ENCODE peak calls at places on chromosomes 6 and 20, in five cellular contexts. W is ELF-1; R is activated naive CD4-positive, alpha-beta T cell; T is GM10248; K is psoas muscle. X is an unnamed sample.
A peak's percentile ranks its signal among the peaks of the same experiment; 100 is the strongest.

GRCh38 chr20:62928246-62928939 is 2.1 kb upstream of the DIDO1 start:
- DNase-seq in T (no peak), K (no peak), R (no peak), W (peak; percentile 49), X (no peak)

GRCh38 chr6:21846541-21847451 is 253.2 kb downstream of the SOX4 start:
- DNase-seq in T (no peak), R (no peak), W (peak; percentile 30), K (no peak), X (no peak)

GRCh38 chr6:35343092-35343834 is 905 bp downstream of the PPARD start:
- DNase-seq in W (no peak), R (no peak), K (peak; percentile 45), T (no peak), X (no peak)

GRCh38 chr6:105424177-105424783 is 21.4 kb upstream of the PREP start:
- DNase-seq in T (peak; percentile 58), W (peak; percentile 69), K (peak; percentile 21), R (peak; percentile 39), X (peak; percentile 56)

GRCh38 chr6:79737172-79737571 is 106.0 kb downstream of the SH3BGRL2 start:
- DNase-seq in T (no peak), K (no peak), W (no peak), R (no peak), X (no peak)

GRCh38 chr6:1312444-1313363 is 806 bp downstream of the FOXQ1 start:
- DNase-seq in W (peak; percentile 47), T (no peak), R (no peak), K (no peak), X (peak; percentile 42)

GRCh38 chr6:141326426-141326825 is 806.3 kb upstream of the GJE1 start:
- DNase-seq in K (peak; percentile 6), T (no peak), W (no peak), R (no peak), X (no peak)

GRCh38 chr20:63098195-63098810 is 91.5 kb upstream of the BHLHE23 start:
- DNase-seq in T (no peak), W (no peak), R (no peak), K (no peak), X (no peak)

GRCh38 chr6:105401247-105402089 is 1.4 kb downstream of the PREP start:
- DNase-seq in T (no peak), W (no peak), R (no peak), K (no peak), X (no peak)

GRCh38 chr20:56764671-56765070 is 135.6 kb downstream of the TFAP2C start:
- DNase-seq in R (no peak), T (no peak), W (peak; percentile 33), K (no peak), X (no peak)

GRCh38 chr20:13336308-13337089 is 115.4 kb downstream of the ISM1 start:
- DNase-seq in K (no peak), T (no peak), R (no peak), W (no peak), X (no peak)

GRCh38 chr6:143970827-143971226 is 37.2 kb downstream of the PLAGL1 start:
- DNase-seq in W (no peak), T (no peak), K (no peak), R (no peak), X (no peak)

GRCh38 chr6:20188630-20189075 is 23.6 kb downstream of the MBOAT1 start:
- DNase-seq in R (no peak), W (peak; percentile 53), K (no peak), T (no peak), X (no peak)

GRCh38 chr6:151379933-151380847 is 11.2 kb downstream of the ZBTB2 start:
- DNase-seq in R (no peak), K (peak; percentile 25), W (peak; percentile 23), T (peak; percentile 46), X (peak; percentile 45)

GRCh38 chr6:41546866-41547798 is 951 bp downstream of the FOXP4 start:
- DNase-seq in W (peak; percentile 34), K (peak; percentile 49), R (peak; percentile 15), T (peak; percentile 48), X (peak; percentile 57)

GRCh38 chr20:3092611-3093379 is 8.3 kb upstream of the AVP start:
- DNase-seq in T (no peak), K (peak; percentile 36), W (peak; percentile 45), R (peak; percentile 31), X (peak; percentile 66)

GRCh38 chr6:40852667-40853383 is 186.2 kb downstream of the UNC5CL start:
- DNase-seq in W (peak; percentile 86), T (no peak), K (no peak), R (no peak), X (peak; percentile 21)

X was measured in GM13976.